ENCODE peak calls at places on chromosomes 16 and 17, in four cellular contexts. M is activated T-helper 1 cell treated with anti-CD3 and anti-CD28 coated beads, Interleukin-2, amount 50 U/mL, for 16 hours; Q is HS-5; Y is hepatic stellate cell. T is an unnamed sample.

GRCh38 chr17:13346996-13347762 is 254.6 kb downstream of the HS3ST3A1 start:
- DNase-seq in M (no peak), Q (peak), Y (peak), T (peak)

GRCh38 chr17:32525116-32525515 is 38.3 kb downstream of the CDK5R1 start:
- DNase-seq in M (no peak), Q (no peak), Y (peak), T (peak)

GRCh38 chr16:80536246-80536645 is 4.5 kb upstream of the DYNLRB2 start:
- DNase-seq in M (no peak), Q (no peak), Y (no peak), T (no peak)

GRCh38 chr17:9051561-9051960 is 30.3 kb downstream of the NTN1 start:
- DNase-seq in M (no peak), Q (no peak), Y (no peak), T (no peak)

GRCh38 chr16:73048292-73049050 is 543 bp upstream of the ZFHX3 start:
- DNase-seq in M (no peak), Q (no peak), Y (no peak), T (no peak)

GRCh38 chr17:32489320-32490100 is 2.7 kb downstream of the CDK5R1 start:
- DNase-seq in M (no peak), Q (no peak), Y (no peak), T (no peak)

GRCh38 chr17:75241996-75242460 is 19.4 kb downstream of the GGA3 start:
- DNase-seq in M (no peak), Q (no peak), Y (no peak), T (no peak)

GRCh38 chr17:56785396-56785795 is 48.3 kb downstream of the C17orf67 start:
- DNase-seq in M (no peak), Q (peak), Y (no peak), T (no peak)

GRCh38 chr16:31464781-31465260 is 5.5 kb downstream of the ARMC5 start:
- DNase-seq in M (no peak), Q (no peak), Y (no peak), T (no peak)

GRCh38 chr17:76053230-76054111 is 18.8 kb downstream of the SRP68 start:
- DNase-seq in M (no peak), Q (no peak), Y (peak), T (no peak)

GRCh38 chr17:82937411-82938371 is 97.9 kb upstream of the ZNF750 start:
- DNase-seq in M (no peak), Q (no peak), Y (no peak), T (no peak)

GRCh38 chr17:72591500-72592241 is 470.9 kb downstream of the SOX9 start:
- DNase-seq in M (no peak), Q (no peak), Y (no peak), T (no peak)

GRCh38 chr16:74297296-74297665 is 667 bp downstream of the PSMD7 start:
- DNase-seq in M (peak), Q (no peak), Y (peak), T (no peak)

GRCh38 chr16:67150058-67150832 is 553 bp downstream of the B3GNT9 start:
- DNase-seq in M (no peak), Q (no peak), Y (peak), T (no peak)

GRCh38 chr17:18916816-18917496 is 35.0 kb upstream of the SLC5A10 start:
- DNase-seq in M (no peak), Q (peak), Y (no peak), T (peak)

GRCh38 chr16:2231016-2231931 is 5.0 kb upstream of the DNASE1L2 start:
- DNase-seq in M (no peak), Q (no peak), Y (no peak), T (no peak)

GRCh38 chr16:64455275-64455674 is 666.6 kb downstream of the CDH11 start:
- DNase-seq in M (no peak), Q (no peak), Y (no peak), T (no peak)

GRCh38 chr17:80891096-80892018 is 100.3 kb upstream of the CHMP6 start:
- DNase-seq in M (peak), Q (peak), Y (peak), T (peak)